ENCODE peak calls at places on chromosomes 12 and 14, in four cellular contexts. T is HL-60, Q is K562, Z is GM12878. A is an unnamed sample.

GRCh38 chr14:101231828-101232227 is 328.3 kb upstream of the RTL1 start:
- DNase-seq in T (no peak), Z (no peak), Q (no peak), A (no peak)

GRCh38 chr12:94379479-94380113 is 80.1 kb downstream of the CEP83 start:
- DNase-seq in Q (no peak), Z (no peak), T (no peak), A (no peak)

GRCh38 chr12:56931474-56931978 is 2.7 kb downstream of the SDR9C7 start:
- DNase-seq in Z (no peak), T (peak; percentile 88), Q (peak; percentile 70), A (no peak)

GRCh38 chr14:77474763-77475162 is 16.9 kb downstream of the AHSA1 start:
- DNase-seq in T (no peak), Q (no peak), Z (no peak), A (no peak)

GRCh38 chr14:54189358-54190354 is 207.2 kb upstream of the CDKN3 start:
- DNase-seq in Z (no peak), Q (no peak), T (no peak), A (no peak)

GRCh38 chr12:95326450-95326849 is 108.8 kb downstream of the VEZT start:
- DNase-seq in T (no peak), Q (no peak), Z (no peak), A (no peak)

GRCh38 chr12:42590324-42590934 is 883 bp upstream of the PRICKLE1 start:
- DNase-seq in Z (no peak), Q (no peak), T (no peak), A (no peak)

GRCh38 chr12:38384816-38385491 is 68.4 kb downstream of the ALG10B start:
- DNase-seq in T (peak; percentile 8), Q (no peak), Z (no peak), A (no peak)

GRCh38 chr12:3559601-3560294 is 68.7 kb downstream of the PRMT8 start:
- DNase-seq in Z (no peak), Q (no peak), T (no peak), A (no peak)

GRCh38 chr12:49838973-49839633 is 3.8 kb downstream of the BCDIN3D start:
- DNase-seq in Z (no peak), T (no peak), Q (peak; percentile 46), A (no peak)

GRCh38 chr12:124184456-124184855 is 110.4 kb upstream of the RFLNA start:
- DNase-seq in Z (no peak), T (no peak), Q (no peak), A (no peak)

GRCh38 chr14:68820119-68820518 is 27.3 kb upstream of the ZFP36L1 start:
- DNase-seq in T (no peak), Z (no peak), Q (no peak), A (no peak)

GRCh38 chr14:61051046-61051445 is 70.0 kb downstream of the SLC38A6 start:
- DNase-seq in Q (no peak), T (no peak), Z (no peak), A (no peak)

GRCh38 chr14:23183479-23183878 is at the start of gene SLC7A8:
- DNase-seq in Q (no peak), T (no peak), Z (no peak), A (no peak)

GRCh38 chr12:75660805-75661404 is 149.5 kb upstream of the KRR1 start:
- DNase-seq in Z (no peak), T (no peak), Q (no peak), A (no peak)

GRCh38 chr12:47549258-47549657 is 156.6 kb downstream of the RPAP3 start:
- DNase-seq in Z (no peak), Q (no peak), T (no peak), A (no peak)

GRCh38 chr14:51914310-51914709 is 53.9 kb downstream of the GNG2 start:
- DNase-seq in T (no peak), Q (no peak), Z (no peak), A (no peak)

GRCh38 chr12:71186571-71187288 is 28.9 kb upstream of the TSPAN8 start:
- DNase-seq in Q (no peak), T (no peak), Z (no peak), A (no peak)

GRCh38 chr14:39322807-39323206 is 89.1 kb downstream of the MIA2 start:
- DNase-seq in T (no peak), Z (no peak), Q (no peak), A (no peak)

GRCh38 chr14:91173221-91173670 is 59.4 kb downstream of the DGLUCY start:
- DNase-seq in Z (peak; percentile 23), T (peak; percentile 54), Q (peak; percentile 74), A (peak; percentile 60)

GRCh38 chr12:104357431-104357952 is 54.0 kb downstream of the EID3 start:
- DNase-seq in Z (no peak), T (no peak), Q (no peak), A (no peak)

GRCh38 chr14:26138764-26139445 is 458.9 kb downstream of the NOVA1 start:
- DNase-seq in T (no peak), Q (no peak), Z (no peak), A (no peak)

GRCh38 chr12:50088577-50089335 is 3.6 kb downstream of the SMARCD1 start:
- DNase-seq in Z (peak; percentile 37), T (no peak), Q (peak; percentile 65), A (no peak)

GRCh38 chr14:34081576-34082136 is 130.8 kb upstream of the EGLN3 start:
- DNase-seq in Z (no peak), Q (no peak), T (no peak), A (no peak)

GRCh38 chr14:98512501-98513251 is 759.3 kb downstream of the BCL11B start:
- DNase-seq in Z (no peak), T (no peak), Q (no peak), A (no peak)

GRCh38 chr14:99737451-99737951 is 53.4 kb downstream of the CYP46A1 start:
- DNase-seq in T (no peak), Z (no peak), Q (no peak), A (no peak)

GRCh38 chr14:77067632-77068514 is 30.2 kb upstream of the CIPC start:
- DNase-seq in Z (no peak), T (no peak), Q (peak; percentile 47), A (no peak)

GRCh38 chr12:117875652-117876491 is 92.9 kb downstream of the KSR2 start:
- DNase-seq in T (no peak), Q (peak; percentile 24), Z (no peak), A (peak; percentile 30)

GRCh38 chr12:32535260-32535999 is 136.1 kb downstream of the FGD4 start:
- DNase-seq in T (no peak), Z (no peak), Q (no peak), A (no peak)
- TF ChIP-seq SPI1 in T (peak; percentile 73), Z (no peak), Q (no peak), A (no peak)

DNA sequence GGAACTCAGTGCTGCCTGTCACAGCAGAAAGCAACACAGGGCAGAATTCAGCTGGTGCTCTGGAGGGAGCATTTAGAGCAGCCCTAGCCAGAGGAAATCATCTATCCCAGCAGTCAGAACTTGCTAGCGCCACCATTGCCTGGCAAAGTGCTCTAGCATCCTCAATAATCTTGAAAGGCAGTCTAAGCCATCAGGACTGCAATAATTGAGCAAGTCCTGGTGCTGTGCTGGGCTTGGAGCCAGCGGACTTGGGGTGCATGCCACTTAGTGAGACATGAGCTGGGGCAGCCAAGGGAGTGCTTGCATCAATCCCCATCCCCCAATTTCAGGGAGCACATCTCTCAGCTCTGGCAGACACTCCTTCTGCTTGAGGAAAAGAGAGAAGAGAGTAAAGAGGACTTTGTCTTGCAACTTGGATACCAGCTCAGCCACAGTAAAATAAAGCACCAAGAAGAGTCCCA is 44.7 kb upstream of the ZDHHC17 start:
- DNase-seq in T (no peak), Q (no peak), Z (no peak), A (no peak)
- TF ChIP-seq SPI1 in T (no peak), Q (no peak), Z (no peak), A (no peak)

GRCh38 chr14:70788893-70789292 is 20.4 kb downstream of the MAP3K9 start:
- DNase-seq in Q (no peak), Z (no peak), T (no peak), A (no peak)

GRCh38 chr14:70791971-70792370 is 17.3 kb downstream of the MAP3K9 start:
- DNase-seq in T (no peak), Z (no peak), Q (no peak), A (no peak)

GRCh38 chr14:70789361-70789760 is 20.0 kb downstream of the MAP3K9 start:
- DNase-seq in Z (no peak), T (no peak), Q (no peak), A (no peak)

GRCh38 chr14:70792939-70793338 is 16.4 kb downstream of the MAP3K9 start:
- DNase-seq in Z (no peak), T (no peak), Q (no peak), A (no peak)

DNA sequence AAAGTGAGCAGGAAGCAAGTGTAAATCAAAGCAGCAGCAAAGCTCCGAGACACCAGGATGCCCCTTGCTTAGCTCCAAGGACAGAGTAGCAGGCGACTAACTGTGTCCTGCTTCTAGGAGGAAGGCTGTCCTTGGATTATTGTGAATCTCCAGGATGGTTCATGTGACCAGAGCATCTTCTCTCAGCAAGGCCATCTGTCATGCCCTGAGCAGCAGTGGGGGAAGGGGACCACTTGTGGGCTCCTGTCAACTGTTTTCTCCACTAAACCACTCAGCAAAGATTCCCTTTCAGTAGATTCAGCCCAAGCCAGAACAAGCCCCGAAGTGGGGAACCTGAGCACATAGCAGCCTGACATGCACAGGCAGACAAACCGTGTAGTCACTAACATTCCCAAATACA is 19.4 kb downstream of the MAP3K9 start:
- DNase-seq in Z (no peak), Q (no peak), T (no peak), A (no peak)
- TF ChIP-seq SPI1 in Z (no peak), Q (no peak), T (no peak), A (no peak)

GRCh38 chr12:122206111-122206881 is 2.8 kb downstream of the B3GNT4 start:
- DNase-seq in Z (no peak), Q (no peak), T (no peak), A (no peak)
- TF ChIP-seq SPI1 in Z (no peak), Q (no peak), T (no peak), A (no peak)

GRCh38 chr12:130873106-130873795 is 1.4 kb downstream of the RAN start:
- DNase-seq in Z (no peak), Q (no peak), T (peak; percentile 29), A (no peak)

GRCh38 chr12:130875193-130875592 is 3.3 kb downstream of the RAN start:
- DNase-seq in Z (no peak), T (peak; percentile 5), Q (no peak), A (no peak)

GRCh38 chr12:130872179-130873096 is 572 bp downstream of the RAN start:
- DNase-seq in T (no peak), Q (peak; percentile 84), Z (no peak), A (peak; percentile 44)

GRCh38 chr12:130874696-130875095 is 2.8 kb downstream of the RAN start:
- DNase-seq in Z (no peak), T (peak; percentile 15), Q (no peak), A (no peak)

DNA sequence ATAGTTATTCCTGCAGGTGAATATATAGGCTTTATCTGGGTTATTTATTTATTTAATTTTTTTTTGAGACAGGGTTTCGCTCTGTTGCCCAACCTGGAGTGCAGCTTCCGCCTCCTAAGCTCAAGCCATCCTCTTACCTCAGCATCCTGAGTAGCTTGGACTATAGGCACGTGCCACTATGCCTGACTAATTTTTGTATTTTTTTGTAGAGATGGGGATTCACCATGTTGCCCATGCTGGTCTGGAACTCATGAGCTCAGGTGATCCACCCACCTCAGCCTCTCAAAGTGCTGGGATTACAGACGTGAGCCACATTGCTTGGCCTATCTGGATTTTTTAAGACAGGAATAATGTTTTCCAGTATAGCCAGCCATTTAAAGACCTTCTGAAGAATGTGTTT is 2.0 kb downstream of the RAN start:
- DNase-seq in Z (no peak), T (peak; percentile 40), Q (no peak), A (no peak)
- TF ChIP-seq SPI1 in Z (no peak), T (no peak), Q (no peak), A (no peak)